ENCODE peak calls at places on chromosomes 11 and 22, in four cellular contexts. One of them, this sample, is unnamed. For H3K27me3, the result is how much of the 10 kb centered on the place peaks cover.

GRCh38 chr11:86574493-86575207 is 97.8 kb downstream of the ME3 start:
- DNase-seq in Peyer's patch: no peak
- DNase-seq in thoracic aorta: no peak
- DNase-seq in psoas muscle: no peak
- DNase-seq in this sample: no peak

GRCh38 chr22:50525991-50526848 is 822 bp upstream of the SCO2 start:
- DNase-seq in Peyer's patch: peak
- DNase-seq in thoracic aorta: no peak
- DNase-seq in psoas muscle: peak
- DNase-seq in this sample: no peak

GRCh38 chr22:44361391-44362126 is 48.8 kb upstream of the SHISAL1 start:
- DNase-seq in Peyer's patch: no peak
- DNase-seq in thoracic aorta: no peak
- DNase-seq in psoas muscle: peak
- DNase-seq in this sample: no peak

GRCh38 chr22:45997775-45998637 is 21.0 kb upstream of the WNT7B start:
- DNase-seq in Peyer's patch: no peak
- DNase-seq in thoracic aorta: no peak
- DNase-seq in psoas muscle: peak
- DNase-seq in this sample: no peak

GRCh38 chr11:4665424-4665823 is 21.6 kb downstream of the OR51E1 start:
- DNase-seq in Peyer's patch: no peak
- DNase-seq in thoracic aorta: no peak
- DNase-seq in psoas muscle: no peak
- DNase-seq in this sample: peak

GRCh38 chr11:2412323-2412722 is 11.8 kb downstream of the TSSC4 start:
- DNase-seq in Peyer's patch: no peak
- DNase-seq in thoracic aorta: no peak
- DNase-seq in psoas muscle: no peak
- DNase-seq in this sample: no peak

GRCh38 chr11:68859123-68859522 is 17.4 kb upstream of the CPT1A start:
- DNase-seq in Peyer's patch: no peak
- DNase-seq in thoracic aorta: no peak
- DNase-seq in psoas muscle: no peak
- DNase-seq in this sample: no peak

GRCh38 chr11:30631148-30631547 is 45.0 kb upstream of the MPPED2 start:
- DNase-seq in Peyer's patch: no peak
- DNase-seq in thoracic aorta: no peak
- DNase-seq in psoas muscle: no peak
- DNase-seq in this sample: no peak

GRCh38 chr22:21642584-21643448 is 714 bp downstream of the SDF2L1 start:
- DNase-seq in Peyer's patch: peak
- DNase-seq in thoracic aorta: no peak
- DNase-seq in psoas muscle: peak
- DNase-seq in this sample: no peak

GRCh38 chr22:49934144-49934890 is 15.9 kb downstream of the CRELD2 start:
- DNase-seq in Peyer's patch: peak
- DNase-seq in thoracic aorta: no peak
- DNase-seq in psoas muscle: peak
- DNase-seq in this sample: no peak

GRCh38 chr11:73187854-73188253 is 30.2 kb upstream of the P2RY2 start:
- DNase-seq in Peyer's patch: peak
- DNase-seq in thoracic aorta: no peak
- DNase-seq in psoas muscle: no peak
- DNase-seq in this sample: no peak

GRCh38 chr22:44165286-44165874 is 15.3 kb upstream of the PARVG start:
- DNase-seq in Peyer's patch: no peak
- DNase-seq in thoracic aorta: no peak
- DNase-seq in psoas muscle: no peak
- DNase-seq in this sample: no peak

GRCh38 chr11:66859686-66860448 is 3.0 kb downstream of the LRFN4 start:
- DNase-seq in Peyer's patch: no peak
- DNase-seq in thoracic aorta: no peak
- DNase-seq in psoas muscle: no peak
- DNase-seq in this sample: no peak

GRCh38 chr11:130561441-130561881 is 113.0 kb downstream of the ADAMTS15 start:
- DNase-seq in Peyer's patch: no peak
- DNase-seq in thoracic aorta: no peak
- DNase-seq in psoas muscle: no peak
- DNase-seq in this sample: no peak

GRCh38 chr11:71477637-71478011 is 24.6 kb downstream of the NADSYN1 start:
- DNase-seq in Peyer's patch: no peak
- DNase-seq in thoracic aorta: no peak
- DNase-seq in psoas muscle: no peak
- DNase-seq in this sample: no peak

GRCh38 chr11:113645593-113646349 is 60.3 kb downstream of the TMPRSS5 start:
- DNase-seq in Peyer's patch: no peak
- DNase-seq in thoracic aorta: no peak
- DNase-seq in psoas muscle: no peak
- DNase-seq in this sample: no peak

GRCh38 chr11:70358797-70359196 is 39.5 kb upstream of the CTTN start:
- DNase-seq in Peyer's patch: no peak
- DNase-seq in thoracic aorta: no peak
- DNase-seq in psoas muscle: no peak
- DNase-seq in this sample: no peak

GRCh38 chr22:48740086-48740730 is 1087.5 kb downstream of the BRD1 start:
- DNase-seq in Peyer's patch: peak
- DNase-seq in thoracic aorta: no peak
- DNase-seq in psoas muscle: no peak
- DNase-seq in this sample: no peak

GRCh38 chr22:46641829-46642266 is 21.7 kb downstream of the GRAMD4 start:
- DNase-seq in Peyer's patch: no peak
- DNase-seq in thoracic aorta: no peak
- DNase-seq in psoas muscle: no peak
- DNase-seq in this sample: peak

GRCh38 chr11:74278721-74279148 is 32.7 kb downstream of the P4HA3 start:
- DNase-seq in Peyer's patch: peak
- DNase-seq in thoracic aorta: peak
- DNase-seq in psoas muscle: peak
- DNase-seq in this sample: peak

GRCh38 chr11:109804911-109805310 is 288.3 kb upstream of the ZC3H12C start:
- DNase-seq in Peyer's patch: no peak
- DNase-seq in thoracic aorta: no peak
- DNase-seq in psoas muscle: no peak
- DNase-seq in this sample: no peak

GRCh38 chr11:10657308-10658271 is 36.0 kb downstream of the IRAG1 start:
- DNase-seq in Peyer's patch: no peak
- DNase-seq in thoracic aorta: no peak
- DNase-seq in psoas muscle: no peak
- DNase-seq in this sample: peak

GRCh38 chr11:63670738-63671321 is 346 bp downstream of the ATL3 start:
- DNase-seq in Peyer's patch: peak
- DNase-seq in thoracic aorta: no peak
- DNase-seq in psoas muscle: peak
- DNase-seq in this sample: no peak

GRCh38 chr11:67351275-67352005 is 1.9 kb downstream of the POLD4 start:
- DNase-seq in Peyer's patch: peak
- DNase-seq in thoracic aorta: no peak
- DNase-seq in psoas muscle: peak
- DNase-seq in this sample: peak

GRCh38 chr22:17824452-17824851 is 50.2 kb upstream of the BID start:
- DNase-seq in Peyer's patch: no peak
- DNase-seq in thoracic aorta: no peak
- DNase-seq in psoas muscle: no peak
- DNase-seq in this sample: no peak

GRCh38 chr22:43446037-43446803 is 34.4 kb downstream of the MPPED1 start:
- DNase-seq in Peyer's patch: peak
- DNase-seq in thoracic aorta: no peak
- DNase-seq in psoas muscle: no peak
- DNase-seq in this sample: no peak

GRCh38 chr11:11243790-11244469 is 109.1 kb downstream of the CSNK2A3 start:
- DNase-seq in Peyer's patch: peak
- DNase-seq in thoracic aorta: no peak
- DNase-seq in psoas muscle: peak
- DNase-seq in this sample: no peak

GRCh38 chr22:28706845-28707244 is 27.2 kb upstream of the TTC28 start:
- DNase-seq in Peyer's patch: no peak
- DNase-seq in thoracic aorta: no peak
- DNase-seq in psoas muscle: no peak
- DNase-seq in this sample: no peak

GRCh38 chr11:47980907-47981621 is 705 bp downstream of the PTPRJ start:
- DNase-seq in Peyer's patch: peak
- DNase-seq in thoracic aorta: no peak
- DNase-seq in psoas muscle: peak
- DNase-seq in this sample: no peak

GRCh38 chr11:10454902-10455631 is at the start of gene AMPD3:
- DNase-seq in Peyer's patch: peak
- DNase-seq in thoracic aorta: no peak
- DNase-seq in psoas muscle: peak
- DNase-seq in this sample: peak

GRCh38 chr11:113666584-113666983 is 39.5 kb downstream of the TMPRSS5 start:
- DNase-seq in Peyer's patch: no peak
- DNase-seq in thoracic aorta: no peak
- DNase-seq in psoas muscle: no peak
- DNase-seq in this sample: no peak

GRCh38 chr11:61551630-61552029 is 29.2 kb downstream of the SYT7 start:
- DNase-seq in Peyer's patch: no peak
- DNase-seq in thoracic aorta: no peak
- DNase-seq in psoas muscle: no peak
- DNase-seq in this sample: no peak

DNA sequence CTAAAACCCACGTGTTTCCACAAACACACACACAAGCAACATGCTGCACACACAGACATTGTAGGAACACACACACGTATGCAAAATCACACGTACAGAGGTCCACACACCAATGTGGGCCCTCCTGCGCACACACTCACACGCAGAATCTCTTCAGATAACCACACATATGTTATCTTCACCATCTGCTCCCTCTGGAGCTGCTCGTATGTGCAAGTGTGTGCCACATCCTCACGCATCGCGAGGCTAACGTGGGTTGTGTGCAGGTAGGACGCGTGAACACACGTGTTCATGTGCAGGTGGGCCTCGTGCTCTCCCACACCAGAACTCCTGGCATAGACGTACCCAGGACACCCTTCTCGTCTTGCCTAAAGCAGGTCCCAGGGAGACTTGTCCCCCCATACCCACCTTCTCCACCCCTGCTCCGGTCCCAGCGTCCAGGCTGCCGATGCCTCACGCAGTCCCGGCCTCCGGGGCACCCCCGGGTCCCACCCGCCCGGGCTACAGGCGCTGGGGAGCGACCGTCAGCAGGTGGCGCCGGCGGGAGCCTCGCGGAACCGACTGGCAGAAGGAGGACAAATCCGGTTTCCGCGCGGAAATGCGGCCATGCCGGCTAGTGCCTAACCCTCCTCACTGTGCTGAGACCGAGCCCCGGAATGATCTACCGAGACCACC is 10.3 kb upstream of the IGSF9B start:
- DNase-seq in Peyer's patch: peak
- DNase-seq in thoracic aorta: no peak
- DNase-seq in psoas muscle: peak
- DNase-seq in this sample: no peak
- TF ChIP-seq CTCF in Peyer's patch: no peak
- TF ChIP-seq CTCF in thoracic aorta: peak
- TF ChIP-seq CTCF in psoas muscle: peak
- TF ChIP-seq CTCF in this sample: peak

GRCh38 chr11:125154380-125155099 is 10.0 kb upstream of the PKNOX2 start:
- DNase-seq in Peyer's patch: no peak
- DNase-seq in thoracic aorta: no peak
- DNase-seq in psoas muscle: no peak
- DNase-seq in this sample: no peak

GRCh38 chr11:125153837-125154236 is 10.7 kb upstream of the PKNOX2 start:
- DNase-seq in Peyer's patch: no peak
- DNase-seq in thoracic aorta: no peak
- DNase-seq in psoas muscle: no peak
- DNase-seq in this sample: no peak

GRCh38 chr11:125156346-125156745 is 8.2 kb upstream of the PKNOX2 start:
- DNase-seq in Peyer's patch: no peak
- DNase-seq in thoracic aorta: no peak
- DNase-seq in psoas muscle: no peak
- DNase-seq in this sample: no peak

GRCh38 chr11:125155767-125156166 is 8.8 kb upstream of the PKNOX2 start:
- DNase-seq in Peyer's patch: no peak
- DNase-seq in thoracic aorta: no peak
- DNase-seq in psoas muscle: no peak
- DNase-seq in this sample: no peak

GRCh38 chr11:125155100-125155444 is 9.5 kb upstream of the PKNOX2 start:
- DNase-seq in Peyer's patch: no peak
- DNase-seq in thoracic aorta: no peak
- DNase-seq in psoas muscle: no peak
- DNase-seq in this sample: no peak
- H3K27me3 ChIP-seq in Peyer's patch: under half
- H3K27me3 ChIP-seq in thoracic aorta: under half
- H3K27me3 ChIP-seq in psoas muscle: under half
- H3K27me3 ChIP-seq in this sample: under half

DNA sequence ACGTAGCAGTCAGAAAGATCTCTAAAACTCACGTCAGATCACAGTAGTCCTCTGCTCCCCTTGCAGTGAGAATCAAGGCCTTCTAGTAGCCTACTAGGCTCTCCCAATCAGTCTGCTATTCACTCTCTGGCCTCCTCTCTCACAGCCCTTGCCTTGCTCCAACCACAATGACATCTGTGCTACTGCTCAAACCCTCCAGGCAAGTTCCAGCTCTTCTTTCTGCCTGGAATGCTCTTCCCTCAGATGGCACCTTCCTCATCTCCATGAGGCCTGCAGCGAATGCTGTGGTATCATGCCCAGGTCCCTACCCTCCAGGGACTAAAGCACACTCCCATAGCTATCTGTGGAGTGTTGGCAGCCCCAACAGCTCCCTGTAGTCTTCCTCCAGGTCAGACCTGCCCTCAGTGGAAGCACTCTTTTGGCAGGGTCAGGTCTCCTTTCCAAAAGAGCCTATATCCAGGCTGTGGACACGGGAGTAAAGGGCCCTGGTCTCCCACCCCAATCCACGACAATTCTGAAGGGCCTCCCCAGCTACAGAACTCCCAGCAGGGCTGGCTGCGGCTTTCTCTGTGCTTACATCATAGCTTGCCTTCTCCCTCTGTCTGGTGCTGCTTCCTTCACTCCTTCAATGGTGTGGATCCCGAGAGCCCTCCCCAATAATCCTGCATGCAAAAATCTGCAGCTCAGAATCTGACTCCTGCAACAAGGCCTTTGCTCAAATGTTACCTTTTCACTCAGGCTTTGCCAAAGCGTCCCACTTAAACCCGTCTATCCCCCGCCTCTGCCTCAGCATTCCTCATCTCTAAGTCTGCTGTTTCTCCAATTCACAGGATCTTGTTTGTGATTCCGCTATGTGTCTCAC is 8.9 kb downstream of the HIRA start:
- DNase-seq in Peyer's patch: no peak
- DNase-seq in thoracic aorta: no peak
- DNase-seq in psoas muscle: no peak
- DNase-seq in this sample: no peak
- H3K27ac ChIP-seq in Peyer's patch: no peak
- H3K27ac ChIP-seq in thoracic aorta: no peak
- H3K27ac ChIP-seq in psoas muscle: no peak
- H3K27ac ChIP-seq in this sample: no peak

DNA sequence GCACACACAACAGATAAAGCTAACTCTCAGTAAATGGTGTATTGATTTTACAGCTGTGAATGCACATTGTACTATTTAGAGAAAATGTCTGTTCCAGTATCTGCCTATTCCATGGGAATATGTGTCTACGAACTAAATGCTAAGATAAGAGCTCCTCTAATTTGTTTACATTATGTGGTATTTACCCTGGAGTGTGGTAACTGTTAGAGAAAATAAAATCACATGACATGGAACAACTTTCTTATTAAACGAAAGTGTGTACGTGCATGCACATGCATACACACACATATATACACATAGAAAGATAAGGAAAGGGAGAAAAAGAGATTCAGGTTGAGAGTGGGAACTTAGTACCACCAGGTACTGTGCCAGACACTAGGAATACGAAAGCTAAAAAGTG is 1151.7 kb upstream of the TENM4 start:
- DNase-seq in Peyer's patch: no peak
- DNase-seq in thoracic aorta: no peak
- DNase-seq in psoas muscle: no peak
- DNase-seq in this sample: no peak
- TF ChIP-seq CTCF in Peyer's patch: no peak
- TF ChIP-seq CTCF in thoracic aorta: no peak
- TF ChIP-seq CTCF in psoas muscle: no peak
- TF ChIP-seq CTCF in this sample: no peak

This sample was measured in AG04450.